ENCODE peak calls at places on chromosome 1, in eight cellular contexts. K is GM23338, J is neural progenitor cell, I is keratinocyte, Y is HCT116, S is hepatocyte, F is GM23248, N is PC-3. D is an unnamed sample.

GRCh38 chr1:27831568-27832410 is 1.2 kb downstream of the PPP1R8 start:
- DNase-seq in K (no peak), F (peak), I (no peak), S (no peak), N (no peak), J (peak), Y (peak), D (peak)

GRCh38 chr1:79391896-79392295 is 385.4 kb upstream of the ADGRL4 start:
- DNase-seq in F (no peak), S (peak), N (peak), J (no peak), Y (no peak), I (no peak), K (no peak), D (no peak)

GRCh38 chr1:93346472-93346991 is 825 bp downstream of the DR1 start:
- DNase-seq in F (peak), Y (no peak), I (no peak), K (peak), S (peak), N (peak), J (peak), D (peak)

GRCh38 chr1:211621471-211622198 is 42.7 kb upstream of the SLC30A1 start:
- DNase-seq in J (no peak), Y (no peak), S (no peak), F (no peak), N (no peak), I (no peak), K (no peak), D (no peak)

GRCh38 chr1:240602189-240602588 is 9.8 kb downstream of the GREM2 start:
- DNase-seq in F (peak), K (no peak), Y (no peak), I (no peak), S (no peak), N (peak), J (no peak), D (no peak)

GRCh38 chr1:111474521-111474920 is 737 bp downstream of the C1orf162 start:
- DNase-seq in F (no peak), N (no peak), Y (no peak), J (no peak), K (no peak), S (no peak), I (no peak), D (no peak)

GRCh38 chr1:76006234-76006633 is 68.3 kb upstream of the ST6GALNAC3 start:
- DNase-seq in J (no peak), K (no peak), F (peak), I (no peak), N (peak), Y (no peak), S (peak), D (no peak)

GRCh38 chr1:205325334-205325884 is 3.9 kb upstream of the NUAK2 start:
- DNase-seq in J (peak), S (peak), K (peak), I (no peak), Y (peak), N (peak), F (peak), D (peak)

GRCh38 chr1:6207075-6207885 is 1.4 kb downstream of the RNF207 start:
- DNase-seq in F (no peak), K (no peak), Y (no peak), J (no peak), S (no peak), N (no peak), I (no peak), D (no peak)

GRCh38 chr1:116457944-116458343 is 84.9 kb downstream of the ATP1A1 start:
- DNase-seq in I (no peak), Y (no peak), S (no peak), J (peak), F (no peak), K (no peak), N (no peak), D (no peak)

GRCh38 chr1:150235436-150235851 is 468 bp downstream of the ANP32E start:
- DNase-seq in Y (no peak), F (peak), I (no peak), J (peak), K (no peak), S (peak), N (no peak), D (no peak)

GRCh38 chr1:175757381-175758015 is 14.1 kb upstream of the TNR start:
- DNase-seq in F (peak), N (peak), Y (peak), J (peak), S (peak), K (peak), I (no peak), D (peak)

DNA sequence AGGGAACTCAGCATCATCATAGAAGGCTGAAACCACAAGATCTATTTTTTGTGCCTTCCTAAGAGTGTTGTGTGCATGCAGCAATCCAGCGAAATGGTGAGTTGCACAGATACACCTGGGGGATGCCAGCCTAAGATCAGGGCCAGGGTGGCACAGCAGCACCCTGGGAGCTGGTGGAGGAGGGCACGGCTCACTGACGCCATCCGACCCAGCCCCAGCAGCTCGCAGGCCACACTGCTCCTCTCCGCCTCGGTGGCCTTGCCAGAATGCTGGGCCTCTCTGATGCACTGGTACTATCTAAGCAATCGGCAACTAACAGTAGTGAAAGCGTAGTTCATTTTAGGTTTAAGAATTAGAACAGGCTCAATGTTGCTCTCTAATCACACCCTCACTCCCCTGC is 37.8 kb downstream of the CAPZB start:
- DNase-seq in Y (no peak), J (no peak), F (no peak), S (no peak), N (no peak), K (no peak), I (no peak), D (no peak)
- H3K27ac ChIP-seq in Y (no peak), J (no peak), F (peak), S (peak), N (no peak), K (peak), I (no peak), D (peak)

DNA sequence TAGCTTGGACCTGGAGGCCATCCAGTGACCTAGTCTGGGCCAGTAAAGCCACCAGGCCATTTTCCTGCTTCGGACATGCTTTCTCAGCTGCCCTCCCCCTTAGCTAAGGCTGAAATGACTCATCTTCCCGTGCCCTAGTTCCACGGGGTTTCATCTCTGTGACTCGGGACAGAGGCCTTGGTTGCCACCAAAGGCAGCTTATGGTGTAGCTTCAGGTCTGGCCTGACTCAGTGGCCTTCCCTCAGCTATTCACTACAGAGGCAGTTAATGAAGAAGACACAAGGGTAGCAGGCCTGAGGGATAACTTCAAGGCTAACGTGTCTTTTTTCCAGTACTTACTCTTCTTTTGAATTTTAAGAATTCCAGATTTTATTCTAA is 82.4 kb downstream of the PBX1 start:
- DNase-seq in K (no peak), N (no peak), S (no peak), F (peak), Y (no peak), J (no peak), I (no peak), D (no peak)
- H2AFZ ChIP-seq in K (no peak), N (no peak), S (no peak), F (peak), Y (no peak), J (no peak), I (no peak), D (no peak)

GRCh38 chr1:8822383-8823294 is 5.2 kb upstream of the RERE start:
- DNase-seq in J (no peak), S (peak), I (peak), K (no peak), Y (peak), N (peak), F (peak), D (peak)
- TF ChIP-seq EZH2 in J (no peak), S (no peak), I (no peak), K (no peak), Y (no peak), N (no peak), F (no peak), D (no peak)

GRCh38 chr1:54137532-54138061 is 15.2 kb downstream of the CDCP2 start:
- DNase-seq in S (no peak), F (peak), N (peak), J (no peak), Y (no peak), I (no peak), K (no peak), D (no peak)

GRCh38 chr1:54135436-54136120 is 17.2 kb downstream of the CDCP2 start:
- DNase-seq in N (no peak), J (peak), Y (no peak), S (no peak), F (peak), K (no peak), I (no peak), D (no peak)

GRCh38 chr1:54138994-54139393 is 13.8 kb downstream of the CDCP2 start:
- DNase-seq in N (no peak), F (no peak), S (no peak), J (no peak), I (no peak), Y (no peak), K (no peak), D (no peak)

GRCh38 chr1:54136269-54136896 is 16.4 kb downstream of the CDCP2 start:
- DNase-seq in K (no peak), I (no peak), S (no peak), F (no peak), N (no peak), J (peak), Y (no peak), D (no peak)

DNA sequence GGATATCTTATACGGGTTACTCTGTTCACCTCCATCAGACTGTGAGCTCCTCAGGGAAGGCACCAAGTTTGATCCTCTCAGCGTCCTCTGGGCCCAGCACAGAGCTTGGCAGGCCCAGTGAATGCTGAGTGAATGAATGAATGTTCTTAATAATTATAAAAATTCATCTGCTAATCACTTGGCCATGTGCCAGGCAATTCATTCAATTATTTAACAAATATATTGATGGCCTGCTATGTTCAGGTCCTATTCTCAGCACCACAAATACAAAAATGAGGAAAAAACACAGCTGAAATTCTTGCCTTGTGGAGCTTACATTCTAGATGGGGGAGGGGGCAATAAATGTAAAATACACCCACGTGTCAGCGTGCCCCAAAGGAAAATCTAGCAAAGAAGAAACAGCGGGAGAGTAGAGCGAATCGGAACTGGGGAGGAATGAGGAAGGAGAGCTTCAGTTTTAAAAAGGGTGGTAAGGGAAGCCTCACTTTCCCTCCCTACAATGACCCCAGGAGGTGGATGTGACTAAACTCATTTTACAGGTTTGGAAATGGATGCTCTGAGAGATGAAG is 15.8 kb downstream of the CDCP2 start:
- DNase-seq in K (no peak), S (no peak), Y (no peak), F (no peak), J (no peak), N (no peak), I (no peak), D (no peak)
- H3K27ac ChIP-seq in K (no peak), S (no peak), Y (no peak), F (no peak), J (no peak), N (no peak), I (no peak), D (no peak)

GRCh38 chr1:233112184-233113008 is 162.0 kb downstream of the NTPCR start:
- DNase-seq in N (peak), K (peak), J (no peak), F (peak), Y (no peak), I (no peak), S (no peak), D (no peak)

GRCh38 chr1:233113009-233113712 is 162.8 kb downstream of the NTPCR start:
- DNase-seq in N (peak), J (peak), I (peak), S (peak), F (peak), K (peak), Y (peak), D (peak)

GRCh38 chr1:233114159-233114558 is 163.7 kb downstream of the NTPCR start:
- DNase-seq in J (no peak), N (peak), Y (peak), I (no peak), S (no peak), F (peak), K (peak), D (peak)

GRCh38 chr1:233113713-233114028 is 163.3 kb downstream of the NTPCR start:
- DNase-seq in J (no peak), S (no peak), F (no peak), I (no peak), Y (no peak), K (no peak), N (no peak), D (no peak)

GRCh38 chr1:233114860-233115259 is 164.4 kb downstream of the NTPCR start:
- DNase-seq in N (no peak), Y (no peak), K (no peak), S (no peak), I (no peak), F (no peak), J (no peak), D (no peak)
- H2AFZ ChIP-seq in N (peak), Y (no peak), K (no peak), S (no peak), I (no peak), F (no peak), J (no peak), D (no peak)